ENCODE peak calls at places on chromosome 12, in ten cellular contexts. T, C, A, P, N, K, F, R, Z and D are unnamed samples.

GRCh38 chr12:122182887-122183587 is at the start of gene LRRC43:
- DNase-seq in T (no peak), C (peak; percentile 36), A (no peak), P (peak; percentile 65), N (peak; percentile 34), K (no peak), F (no peak), R (no peak), Z (no peak), D (peak; percentile 70)

GRCh38 chr12:593396-593976 is 69.8 kb downstream of the NINJ2 start:
- DNase-seq in T (no peak), C (no peak), A (peak; percentile 14), P (no peak), N (no peak), K (no peak), F (no peak), R (no peak), Z (no peak), D (no peak)

GRCh38 chr12:93979189-93979588 is 169.2 kb upstream of the PLXNC1 start:
- DNase-seq in T (peak; percentile 47), C (peak; percentile 43), A (no peak), P (no peak), N (no peak), K (peak; percentile 64), F (no peak), R (no peak), Z (no peak), D (no peak)

GRCh38 chr12:70759161-70759918 is 122.1 kb upstream of the PTPRB start:
- DNase-seq in T (no peak), C (no peak), A (no peak), P (no peak), N (no peak), K (no peak), F (no peak), R (no peak), Z (no peak), D (no peak)

GRCh38 chr12:31117203-31118011 is 43.7 kb downstream of the DDX11 start:
- DNase-seq in T (peak; percentile 66), C (peak; percentile 49), A (no peak), P (peak; percentile 79), N (peak; percentile 55), K (peak; percentile 45), F (no peak), R (no peak), Z (no peak), D (peak; percentile 52)

GRCh38 chr12:103793512-103794045 is 47.5 kb downstream of the NT5DC3 start:
- DNase-seq in T (no peak), C (no peak), A (peak; percentile 22), P (no peak), N (no peak), K (no peak), F (no peak), R (no peak), Z (no peak), D (no peak)

GRCh38 chr12:31118347-31118830 is 44.7 kb downstream of the DDX11 start:
- DNase-seq in T (peak; percentile 48), C (no peak), A (no peak), P (peak; percentile 58), N (no peak), K (no peak), F (no peak), R (no peak), Z (no peak), D (peak; percentile 54)

GRCh38 chr12:54019111-54019811 is 9.0 kb upstream of the HOXC6 start:
- DNase-seq in T (no peak), C (no peak), A (no peak), P (no peak), N (no peak), K (no peak), F (no peak), R (no peak), Z (no peak), D (no peak)

GRCh38 chr12:92297932-92298681 is 152.5 kb upstream of the BTG1 start:
- DNase-seq in T (no peak), C (no peak), A (no peak), P (peak; percentile 55), N (no peak), K (peak; percentile 20), F (no peak), R (no peak), Z (no peak), D (no peak)

GRCh38 chr12:20599757-20600156 is 95.4 kb upstream of the SLCO1C1 start:
- DNase-seq in T (no peak), C (no peak), A (no peak), P (no peak), N (no peak), K (no peak), F (no peak), R (no peak), Z (no peak), D (no peak)

GRCh38 chr12:4819654-4820053 is 90.1 kb upstream of the KCNA1 start:
- DNase-seq in T (no peak), C (no peak), A (no peak), P (no peak), N (peak; percentile 37), K (peak; percentile 47), F (no peak), R (no peak), Z (no peak), D (no peak)

GRCh38 chr12:46886541-46887041 is 60.8 kb upstream of the SLC38A4 start:
- DNase-seq in T (no peak), C (no peak), A (no peak), P (no peak), N (no peak), K (no peak), F (peak; percentile 84), R (no peak), Z (no peak), D (no peak)

GRCh38 chr12:132140501-132140900 is 3.6 kb downstream of the DDX51 start:
- DNase-seq in T (no peak), C (no peak), A (no peak), P (no peak), N (no peak), K (no peak), F (no peak), R (no peak), Z (no peak), D (no peak)

GRCh38 chr12:69123909-69124638 is 115.3 kb upstream of the CPSF6 start:
- DNase-seq in T (peak; percentile 12), C (no peak), A (no peak), P (no peak), N (no peak), K (no peak), F (no peak), R (no peak), Z (no peak), D (no peak)

GRCh38 chr12:3622021-3622731 is 130.7 kb downstream of the CRACR2A start:
- DNase-seq in T (no peak), C (no peak), A (no peak), P (no peak), N (no peak), K (no peak), F (no peak), R (no peak), Z (no peak), D (no peak)

GRCh38 chr12:45774508-45775162 is 45.1 kb downstream of the ARID2 start:
- DNase-seq in T (no peak), C (no peak), A (no peak), P (no peak), N (no peak), K (no peak), F (no peak), R (no peak), Z (no peak), D (no peak)

GRCh38 chr12:8513203-8513602 is at the start of gene CLEC4D:
- DNase-seq in T (no peak), C (no peak), A (no peak), P (no peak), N (no peak), K (no peak), F (no peak), R (no peak), Z (no peak), D (no peak)

GRCh38 chr12:52189376-52190174 is 2.2 kb downstream of the KRT80 start:
- DNase-seq in T (no peak), C (no peak), A (no peak), P (no peak), N (no peak), K (no peak), F (no peak), R (no peak), Z (no peak), D (no peak)

GRCh38 chr12:6838854-6839253 is 1.9 kb upstream of the GNB3 start:
- DNase-seq in T (no peak), C (no peak), A (no peak), P (no peak), N (no peak), K (no peak), F (no peak), R (no peak), Z (no peak), D (no peak)
- TF ChIP-seq CTCF in T (no peak), C (no peak), A (no peak), P (no peak), N (no peak), K (no peak), F (no peak), R (no peak), Z (no peak), D (no peak)

GRCh38 chr12:100927825-100928224 is 133.2 kb downstream of the ANO4 start:
- DNase-seq in T (no peak), C (no peak), A (no peak), P (no peak), N (no peak), K (no peak), F (peak; percentile 19), R (no peak), Z (no peak), D (no peak)

GRCh38 chr12:100926669-100927248 is 132.2 kb downstream of the ANO4 start:
- DNase-seq in T (peak; percentile 29), C (peak; percentile 21), A (no peak), P (no peak), N (no peak), K (peak; percentile 1), F (peak; percentile 4), R (no peak), Z (no peak), D (no peak)
- TF ChIP-seq CTCF in T (no peak), C (no peak), A (no peak), P (no peak), N (no peak), K (no peak), F (peak; percentile 78), R (no peak), Z (no peak), D (no peak)

GRCh38 chr12:107917912-107918800 is 143.7 kb downstream of the ASCL4 start:
- DNase-seq in T (peak; percentile 54), C (no peak), A (no peak), P (no peak), N (no peak), K (peak; percentile 51), F (no peak), R (no peak), Z (no peak), D (peak; percentile 41)
- TF ChIP-seq CTCF in T (peak; percentile 66), C (peak; percentile 24), A (peak; percentile 35), P (no peak), N (peak; percentile 48), K (peak; percentile 88), F (peak; percentile 80), R (peak; percentile 27), Z (peak; percentile 49), D (peak; percentile 51)

DNA sequence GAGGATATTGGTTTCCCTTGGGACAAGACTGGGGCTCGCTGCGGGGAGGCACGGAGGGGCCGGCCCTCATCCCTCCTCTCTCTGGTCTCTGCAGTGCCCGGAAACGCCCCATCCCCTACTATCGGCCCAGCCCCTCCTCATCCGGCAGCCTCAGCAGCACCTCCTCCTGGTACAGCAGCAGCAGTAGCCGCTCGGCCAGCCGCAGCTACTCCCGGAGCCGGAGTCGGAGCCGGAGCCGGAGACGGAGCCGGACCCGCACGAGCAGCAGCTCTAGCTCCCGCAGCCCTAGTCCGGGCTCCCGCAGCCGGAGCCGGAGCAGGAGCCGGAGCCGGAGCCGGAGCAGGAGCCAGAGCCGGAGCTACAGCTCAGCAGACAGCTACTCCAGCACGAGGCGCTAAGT is 22.3 kb upstream of the HSPB8 start:
- DNase-seq in T (peak; percentile 11), C (no peak), A (no peak), P (no peak), N (no peak), K (no peak), F (no peak), R (no peak), Z (no peak), D (no peak)
- TF ChIP-seq CTCF in T (no peak), C (no peak), A (no peak), P (no peak), N (peak; percentile 32), K (no peak), F (peak; percentile 16), R (no peak), Z (no peak), D (peak; percentile 53)